ENCODE peak calls at places on chromosomes 6 and 20, in six cellular contexts. Q, D, X, H, F and Z are unnamed samples.

GRCh38 chr6:53615633-53616449 is 49.7 kb downstream of the KLHL31 start:
- DNase-seq in Q (no peak), H (peak), D (peak), X (no peak), F (no peak), Z (no peak)

GRCh38 chr20:33096921-33097320 is 17.5 kb downstream of the BPIFB4 start:
- DNase-seq in D (no peak), Q (no peak), X (no peak), H (no peak), F (no peak), Z (no peak)

GRCh38 chr6:145332001-145332400 is 403.3 kb downstream of the EPM2A start:
- DNase-seq in Q (no peak), H (no peak), X (no peak), F (no peak), D (no peak), Z (no peak)

GRCh38 chr20:39090881-39091280 is 128.7 kb downstream of the DHX35 start:
- DNase-seq in X (no peak), D (no peak), Q (no peak), F (no peak), H (no peak), Z (no peak)

GRCh38 chr20:16459019-16459700 is 114.1 kb downstream of the KIF16B start:
- DNase-seq in X (no peak), H (peak), D (peak), Q (no peak), F (no peak), Z (no peak)

GRCh38 chr6:101083533-101084172 is 202.5 kb upstream of the ASCC3 start:
- DNase-seq in D (peak), Q (no peak), F (no peak), X (no peak), H (no peak), Z (no peak)

GRCh38 chr20:48015943-48016723 is 230.9 kb upstream of the SULF2 start:
- DNase-seq in Q (no peak), D (peak), F (no peak), X (no peak), H (no peak), Z (no peak)

GRCh38 chr6:135901776-135902524 is 50.4 kb downstream of the PDE7B start:
- DNase-seq in Q (no peak), D (peak), F (no peak), X (no peak), H (peak), Z (no peak)

GRCh38 chr6:20696676-20697075 is 162.4 kb downstream of the CDKAL1 start:
- DNase-seq in D (peak), H (no peak), F (no peak), X (no peak), Q (no peak), Z (no peak)

GRCh38 chr6:28985396-28986164 is 19.5 kb downstream of the ZNF311 start:
- DNase-seq in D (peak), X (peak), H (peak), F (peak), Q (no peak), Z (no peak)

GRCh38 chr6:63014290-63014689 is 197.0 kb upstream of the FKBP1C start:
- DNase-seq in X (no peak), Q (no peak), F (no peak), H (no peak), D (no peak), Z (no peak)

GRCh38 chr6:15752820-15753219 is 90.0 kb upstream of the DTNBP1 start:
- DNase-seq in H (no peak), D (no peak), Q (no peak), X (no peak), F (no peak), Z (no peak)

GRCh38 chr6:33192671-33193602 is 670 bp upstream of the COL11A2 start:
- DNase-seq in F (no peak), H (no peak), D (no peak), X (peak), Q (no peak), Z (no peak)
- H3K4me3 ChIP-seq in F (peak), H (no peak), D (no peak), X (no peak), Q (no peak), Z (peak)

DNA sequence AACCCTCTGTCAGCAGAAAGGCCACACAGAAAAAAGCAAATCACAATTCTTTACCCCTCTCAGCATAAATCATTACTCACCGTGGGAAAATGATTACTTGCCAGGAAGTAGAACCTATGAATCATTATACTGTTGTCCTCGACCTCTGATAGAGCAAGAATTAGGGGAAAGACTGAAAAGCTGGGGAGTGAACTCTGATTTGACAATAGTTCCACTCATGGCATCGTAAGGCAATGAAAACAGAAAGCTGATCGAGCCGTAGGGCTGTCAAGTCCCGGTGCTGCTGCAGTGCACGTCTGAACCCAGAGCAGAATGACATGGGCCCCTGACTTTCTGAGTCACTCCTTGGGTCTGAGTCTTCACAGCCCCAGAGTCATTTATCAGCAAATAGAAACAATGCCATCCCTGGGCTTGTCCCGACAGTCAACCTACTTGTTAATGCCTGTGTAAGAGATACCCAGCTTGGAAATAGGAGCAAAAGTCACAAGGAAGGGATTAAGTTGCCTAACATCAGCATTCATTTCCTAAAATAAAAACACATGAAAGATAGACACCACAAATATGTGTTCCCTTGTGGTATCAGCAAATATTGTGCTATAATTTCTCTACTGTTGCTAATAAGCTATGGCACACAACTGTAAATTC is 224.8 kb upstream of the MARCKS start:
- DNase-seq in X (no peak), D (peak), H (peak), F (no peak), Q (no peak), Z (no peak)
- H3K4me3 ChIP-seq in X (peak), D (peak), H (no peak), F (peak), Q (no peak), Z (no peak)

GRCh38 chr20:1474817-1475603 is 8.4 kb upstream of the NSFL1C start:
- DNase-seq in D (no peak), F (no peak), Q (no peak), X (no peak), H (no peak), Z (no peak)

GRCh38 chr20:1477896-1478490 is 11.3 kb upstream of the NSFL1C start:
- DNase-seq in X (no peak), H (no peak), F (no peak), D (no peak), Q (no peak), Z (no peak)

GRCh38 chr20:1479831-1480595 is 11.2 kb downstream of the SIRPB2 start:
- DNase-seq in Q (no peak), D (no peak), H (no peak), X (no peak), F (no peak), Z (no peak)

GRCh38 chr20:1474325-1474724 is 7.7 kb upstream of the NSFL1C start:
- DNase-seq in F (no peak), Q (no peak), H (no peak), X (no peak), D (no peak), Z (no peak)

DNA sequence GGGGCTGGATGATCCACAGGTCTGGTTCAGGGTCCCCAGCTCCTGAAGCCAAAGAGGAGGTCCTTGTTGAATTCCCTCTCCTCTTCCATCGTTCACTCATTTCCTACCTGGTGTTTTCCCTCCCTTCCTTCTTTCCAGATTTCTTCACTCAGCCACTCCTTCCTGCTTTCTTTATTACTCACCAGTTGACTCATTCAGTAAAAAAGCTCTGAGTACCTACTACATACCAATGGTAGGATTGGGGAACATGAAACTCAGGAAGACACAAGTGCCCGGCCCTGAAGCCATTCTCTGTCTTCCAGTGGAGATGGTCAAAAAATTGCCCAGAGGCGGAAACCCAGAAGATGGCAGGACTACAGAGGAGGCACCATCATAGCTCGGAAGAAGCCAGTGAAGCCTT is 11.9 kb upstream of the NSFL1C start:
- DNase-seq in D (peak), F (no peak), H (no peak), Q (no peak), X (no peak), Z (no peak)
- H3K4me3 ChIP-seq in D (no peak), F (no peak), H (no peak), Q (no peak), X (no peak), Z (no peak)

DNA sequence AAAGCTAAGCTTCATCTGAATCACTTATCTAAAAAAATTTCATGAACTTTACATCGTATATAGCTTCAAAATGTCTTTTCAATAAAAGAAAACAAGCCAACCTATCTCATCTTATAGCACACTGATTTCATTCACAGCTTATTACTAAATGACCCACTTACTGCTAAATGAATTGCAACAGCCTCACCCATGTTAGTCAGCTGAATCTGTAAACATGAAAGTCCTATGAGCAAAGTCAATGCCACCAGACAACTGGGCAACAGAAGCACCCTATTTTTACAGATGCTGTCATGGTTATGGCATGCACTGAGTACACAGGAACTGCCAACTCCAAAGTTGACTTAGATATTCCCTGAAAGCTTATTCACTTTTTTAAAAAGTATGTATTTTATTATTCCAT is 41.2 kb upstream of the DST start:
- DNase-seq in Q (no peak), H (peak), X (no peak), F (no peak), D (peak), Z (no peak)
- H3K4me3 ChIP-seq in Q (no peak), H (no peak), X (no peak), F (no peak), D (no peak), Z (no peak)

GRCh38 chr20:23092409-23092756 is 6.3 kb upstream of the CD93 start:
- DNase-seq in F (no peak), Q (no peak), X (no peak), D (peak), H (no peak), Z (no peak)
- H3K4me3 ChIP-seq in F (no peak), Q (no peak), X (no peak), D (no peak), H (no peak), Z (no peak)

DNA sequence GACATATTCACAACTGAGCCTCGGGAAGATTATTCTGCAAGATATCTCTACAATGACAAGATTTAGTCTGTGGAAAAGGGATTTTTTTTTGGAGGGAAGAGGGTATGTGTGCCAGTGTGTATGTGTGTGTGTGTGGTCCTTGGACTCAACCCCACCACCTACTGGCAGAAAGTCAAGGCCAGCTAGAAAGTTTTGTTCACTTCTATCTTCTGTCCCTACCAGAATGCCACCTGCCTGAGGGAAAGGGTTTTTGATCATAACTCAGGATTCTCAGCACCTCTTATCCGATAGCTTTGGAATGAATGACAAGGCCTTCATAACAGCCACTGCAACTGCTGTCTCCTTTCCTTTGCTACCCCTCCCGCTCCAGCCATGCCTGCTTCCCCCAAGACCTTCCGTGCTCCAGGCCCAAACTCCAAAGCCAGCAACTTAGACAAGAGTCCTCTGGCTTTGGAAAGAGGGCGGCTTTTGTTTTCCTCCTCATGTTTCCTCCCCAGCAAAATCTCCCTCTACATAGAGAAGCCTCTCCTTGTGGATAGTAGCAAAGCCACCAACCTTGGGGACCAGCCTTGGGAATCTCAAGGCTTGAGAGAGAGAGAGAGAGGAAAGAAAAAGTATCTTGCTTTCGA is 18.6 kb downstream of the BTN3A1 start:
- DNase-seq in X (peak), H (peak), D (peak), F (no peak), Q (peak), Z (peak)
- H3K4me3 ChIP-seq in X (peak), H (no peak), D (no peak), F (peak), Q (peak), Z (peak)